ENCODE peak calls at places on chromosomes 13 and 19, in ten cellular contexts. N is stomach, W is heart left ventricle, I is adrenal gland, F is IMR-90, Z is right lobe of liver, D is Peyer's patch, C is breast epithelium, Y is tibial nerve, U is A549. T is an unnamed sample.

GRCh38 chr13:87975035-87975434 is 303.9 kb downstream of the SLITRK5 start:
- DNase-seq in N (no peak), W (no peak), I (no peak), F (no peak), Z (no peak), D (no peak), C (no peak), Y (no peak), U (no peak), T (no peak)

GRCh38 chr13:112839347-112840105 is 129.5 kb upstream of the MCF2L start:
- DNase-seq in N (no peak), W (no peak), I (no peak), F (peak; percentile 61), Z (no peak), D (no peak), C (no peak), Y (no peak), U (no peak), T (no peak)

GRCh38 chr13:97695684-97696083 is 257.8 kb upstream of the IPO5 start:
- DNase-seq in N (no peak), W (no peak), I (no peak), F (no peak), Z (no peak), D (no peak), C (no peak), Y (no peak), U (peak; percentile 43), T (no peak)

GRCh38 chr13:107867701-107868661 is 347.4 kb downstream of the LIG4 start:
- DNase-seq in N (peak; percentile 35), W (no peak), I (no peak), F (peak; percentile 57), Z (no peak), D (no peak), C (no peak), Y (no peak), U (peak; percentile 15), T (peak; percentile 22)

GRCh38 chr19:18239303-18239702 is 13.1 kb upstream of the PDE4C start:
- DNase-seq in N (no peak), W (no peak), I (no peak), F (no peak), Z (no peak), D (no peak), C (no peak), Y (no peak), U (no peak), T (no peak)

GRCh38 chr13:97502691-97503090 is 68.7 kb downstream of the RAP2A start:
- DNase-seq in N (no peak), W (no peak), I (no peak), F (no peak), Z (no peak), D (no peak), C (no peak), Y (no peak), U (no peak), T (no peak)

GRCh38 chr13:50993371-50993770 is 83.8 kb downstream of the RNASEH2B start:
- DNase-seq in N (no peak), W (no peak), I (no peak), F (no peak), Z (no peak), D (no peak), C (no peak), Y (no peak), U (no peak), T (no peak)

GRCh38 chr13:112453207-112453829 is 77.2 kb downstream of the SPACA7 start:
- DNase-seq in N (peak; percentile 23), W (no peak), I (peak; percentile 31), F (no peak), Z (no peak), D (no peak), C (no peak), Y (no peak), U (no peak), T (no peak)

GRCh38 chr19:18672606-18673337 is 10.7 kb upstream of the CRTC1 start:
- DNase-seq in N (peak; percentile 73), W (no peak), I (no peak), F (peak; percentile 50), Z (peak; percentile 64), D (no peak), C (no peak), Y (no peak), U (peak; percentile 39), T (no peak)

GRCh38 chr19:55251296-55252081 is 7.3 kb downstream of the PPP6R1 start:
- DNase-seq in N (peak; percentile 68), W (no peak), I (no peak), F (peak; percentile 16), Z (no peak), D (peak; percentile 49), C (no peak), Y (no peak), U (no peak), T (no peak)

GRCh38 chr13:112741835-112742570 is 52.2 kb downstream of the ATP11A start:
- DNase-seq in N (no peak), W (no peak), I (no peak), F (no peak), Z (no peak), D (no peak), C (no peak), Y (no peak), U (no peak), T (no peak)

GRCh38 chr13:48161530-48162179 is 66.8 kb upstream of the MED4 start:
- DNase-seq in N (peak; percentile 36), W (peak; percentile 52), I (peak; percentile 70), F (no peak), Z (peak; percentile 65), D (no peak), C (no peak), Y (peak; percentile 55), U (no peak), T (peak; percentile 9)

GRCh38 chr13:85140192-85140591 is 659.0 kb downstream of the SLITRK6 start:
- DNase-seq in N (no peak), W (no peak), I (no peak), F (no peak), Z (no peak), D (no peak), C (no peak), Y (no peak), U (no peak), T (no peak)

GRCh38 chr19:11164879-11165406 is 9.4 kb upstream of the SPC24 start:
- DNase-seq in N (peak; percentile 65), W (peak; percentile 85), I (peak; percentile 76), F (peak; percentile 61), Z (peak; percentile 71), D (no peak), C (no peak), Y (peak; percentile 77), U (no peak), T (peak; percentile 49)

GRCh38 chr19:50658438-50659317 is 9.4 kb downstream of the C19orf81 start:
- DNase-seq in N (peak; percentile 37), W (peak; percentile 54), I (peak; percentile 89), F (peak; percentile 64), Z (no peak), D (peak; percentile 30), C (no peak), Y (peak; percentile 16), U (peak; percentile 95), T (peak; percentile 73)
- TF ChIP-seq POLR2A in N (no peak), W (peak; percentile 8), I (peak; percentile 55), F (no peak), Z (peak; percentile 14), D (no peak), C (peak; percentile 36), Y (peak; percentile 6), U (peak; percentile 80), T (peak; percentile 59)

DNA sequence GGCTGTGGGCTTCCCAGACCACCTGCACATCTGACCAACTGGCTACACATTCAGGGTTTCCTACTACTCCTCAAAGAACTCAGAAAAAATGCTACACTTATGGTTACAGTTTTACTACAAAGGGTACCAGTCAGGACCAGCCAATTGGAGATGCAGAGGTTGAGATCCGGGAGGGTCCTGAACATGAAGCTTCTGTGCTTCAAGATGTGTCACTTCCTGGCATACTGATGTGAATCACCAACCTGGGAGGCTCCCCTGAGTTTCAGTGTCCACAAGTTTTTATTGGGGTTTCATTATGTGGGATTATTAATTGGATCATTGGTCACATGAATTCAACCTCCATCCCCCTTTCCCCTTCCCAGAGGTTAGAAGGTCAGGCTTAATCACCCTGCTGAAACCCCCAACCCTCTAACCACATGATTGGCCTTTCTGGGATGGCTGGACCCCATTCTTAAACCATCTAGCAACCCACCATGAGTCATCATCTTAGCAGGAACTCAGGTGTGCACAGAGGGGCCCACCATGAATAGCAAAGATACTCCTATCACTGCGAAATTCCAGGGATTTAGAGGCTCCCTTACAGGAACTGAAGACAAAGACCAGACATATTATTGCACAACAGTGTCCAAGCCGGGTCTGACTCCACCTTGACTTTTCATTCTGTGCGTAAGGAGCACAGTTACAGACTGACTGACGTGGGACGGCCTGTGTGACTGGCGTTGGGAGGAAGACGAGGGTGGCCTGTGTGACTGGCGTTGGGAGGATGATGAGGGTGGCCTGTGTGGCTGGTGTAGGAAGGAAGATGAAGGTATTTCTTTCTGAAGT is 90.7 kb downstream of the ATP8A2 start:
- DNase-seq in N (no peak), W (no peak), I (no peak), F (no peak), Z (no peak), D (no peak), C (no peak), Y (no peak), U (no peak), T (no peak)
- H3K27ac ChIP-seq in N (no peak overlapping the region), W (no peak overlapping the region), I (no peak overlapping the region), F (no peak overlapping the region), Z (no peak overlapping the region), D (no peak overlapping the region), C (no peak overlapping the region), Y (no peak overlapping the region), U (no peak overlapping the region), T (no peak overlapping the region)

GRCh38 chr19:10112037-10112751 is 701 bp downstream of the P2RY11 start:
- DNase-seq in N (no peak), W (no peak), I (no peak), F (no peak), Z (no peak), D (peak; percentile 35), C (no peak), Y (no peak), U (peak; percentile 50), T (no peak)
- TF ChIP-seq POLR2A in N (no peak), W (no peak), I (no peak), F (no peak), Z (no peak), D (no peak), C (no peak), Y (no peak), U (no peak), T (peak; percentile 9)

GRCh38 chr19:6774821-6775707 is 2.6 kb downstream of the VAV1 start:
- DNase-seq in N (no peak), W (no peak), I (no peak), F (no peak), Z (no peak), D (no peak), C (no peak), Y (no peak), U (no peak), T (no peak)

GRCh38 chr19:6777434-6777833 is 4.9 kb downstream of the VAV1 start:
- DNase-seq in N (no peak), W (no peak), I (no peak), F (no peak), Z (no peak), D (no peak), C (no peak), Y (no peak), U (no peak), T (no peak)

GRCh38 chr19:6778386-6778785 is 5.9 kb downstream of the VAV1 start:
- DNase-seq in N (no peak), W (no peak), I (no peak), F (no peak), Z (no peak), D (no peak), C (no peak), Y (no peak), U (no peak), T (no peak)

GRCh38 chr19:6779204-6779603 is 6.7 kb downstream of the VAV1 start:
- DNase-seq in N (no peak), W (no peak), I (no peak), F (no peak), Z (no peak), D (no peak), C (no peak), Y (no peak), U (no peak), T (no peak)

GRCh38 chr19:6776999-6777398 is 4.5 kb downstream of the VAV1 start:
- DNase-seq in N (no peak), W (no peak), I (no peak), F (no peak), Z (no peak), D (no peak), C (no peak), Y (no peak), U (no peak), T (no peak)
- H3K27ac ChIP-seq in N (no peak overlapping the region), W (no peak overlapping the region), I (no peak overlapping the region), F (no peak overlapping the region), Z (no peak overlapping the region), D (no peak overlapping the region), C (no peak overlapping the region), Y (no peak overlapping the region), U (no peak overlapping the region), T (no peak overlapping the region)

T was measured in body of pancreas.